ENCODE peak calls at places on chromosomes 2 and 18, in eight cellular contexts. Z is pancreas, Y is fibroblast of lung, A is epithelial cell of proximal tubule, V is fibroblast of pulmonary artery, B is AG04449, M is H1, L is brain microvascular endothelial cell. R is an unnamed sample.

GRCh38 chr18:69569133-69569532 is 168.4 kb downstream of the DOK6 start:
- DNase-seq in Z (no peak), Y (no peak), A (no peak), V (no peak), B (no peak), M (no peak), L (no peak), R (no peak)

GRCh38 chr18:45916302-45916701 is 50.8 kb downstream of the EPG5 start:
- DNase-seq in Z (no peak), Y (no peak), A (no peak), V (no peak), B (no peak), M (no peak), L (no peak), R (no peak)

GRCh38 chr2:160156665-160157064 is 43.4 kb downstream of the ITGB6 start:
- DNase-seq in Z (no peak), Y (peak; percentile 74), A (peak; percentile 36), V (peak; percentile 83), B (no peak), M (no peak), L (peak; percentile 64), R (peak; percentile 79)

GRCh38 chr18:35267161-35267651 is 22.8 kb downstream of the ZSCAN30 start:
- DNase-seq in Z (peak; percentile 90), Y (peak; percentile 74), A (no peak), V (peak; percentile 69), B (no peak), M (no peak), L (peak; percentile 7), R (peak; percentile 77)

GRCh38 chr18:408367-408766 is 92.1 kb downstream of the COLEC12 start:
- DNase-seq in Z (no peak), Y (no peak), A (no peak), V (no peak), B (no peak), M (no peak), L (no peak), R (peak; percentile 61)

GRCh38 chr18:59822612-59823275 is 77.1 kb upstream of the PMAIP1 start:
- DNase-seq in Z (no peak), Y (no peak), A (no peak), V (no peak), B (no peak), M (no peak), L (no peak), R (no peak)

GRCh38 chr2:2730301-2730833 is 399.3 kb upstream of the MYT1L start:
- DNase-seq in Z (no peak), Y (no peak), A (no peak), V (no peak), B (no peak), M (no peak), L (no peak), R (no peak)

GRCh38 chr2:8750221-8750620 is 68.4 kb downstream of the ID2 start:
- DNase-seq in Z (no peak), Y (no peak), A (no peak), V (no peak), B (no peak), M (no peak), L (no peak), R (no peak)

GRCh38 chr2:19635951-19636505 is 265.8 kb downstream of the TTC32 start:
- DNase-seq in Z (no peak), Y (no peak), A (no peak), V (no peak), B (no peak), M (no peak), L (no peak), R (no peak)

GRCh38 chr2:240739797-240740196 is 48.1 kb downstream of the AQP12A start:
- DNase-seq in Z (no peak), Y (no peak), A (no peak), V (no peak), B (no peak), M (no peak), L (no peak), R (no peak)

DNA sequence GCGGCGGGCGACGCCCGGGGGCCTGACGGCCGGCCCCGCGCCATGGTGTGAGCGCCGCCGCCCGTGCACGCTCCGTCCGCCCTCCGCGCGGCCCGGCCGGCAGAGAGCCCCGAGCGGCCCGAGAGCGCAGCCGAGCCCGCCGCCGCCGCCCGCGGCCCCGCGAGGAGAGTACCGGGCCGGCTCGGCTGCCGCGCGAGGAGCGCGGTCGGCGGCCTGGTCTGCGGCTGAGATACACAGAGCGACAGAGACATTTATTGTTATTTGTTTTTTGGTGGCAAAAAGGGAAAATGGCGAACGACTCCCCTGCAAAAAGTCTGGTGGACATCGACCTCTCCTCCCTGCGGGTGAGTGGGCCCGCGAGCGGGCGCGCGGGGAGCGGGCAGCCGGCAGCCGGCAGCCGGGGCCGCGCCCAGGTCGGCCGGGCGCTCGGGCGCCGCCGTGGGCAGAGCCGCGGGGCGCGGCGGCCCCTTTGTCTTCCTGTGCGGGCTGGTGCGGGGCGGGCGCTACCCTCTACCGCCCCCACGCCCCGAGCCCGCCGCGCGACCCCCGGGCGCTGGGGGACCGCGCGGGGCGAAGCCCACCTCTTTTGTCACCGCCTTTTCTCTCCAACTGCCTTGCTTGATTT is 399 bp downstream of the MAP4K4 start:
- DNase-seq in Z (no peak), Y (no peak), A (no peak), V (no peak), B (no peak), M (peak; percentile 51), L (no peak), R (no peak)
- TF ChIP-seq CTCF in Z (no peak), Y (no peak), A (no peak), V (no peak), B (no peak), M (no peak), L (no peak), R (no peak)

GRCh38 chr2:189175869-189176431 is 3.6 kb downstream of the COL5A2 start:
- DNase-seq in Z (no peak), Y (peak; percentile 45), A (no peak), V (peak; percentile 29), B (no peak), M (no peak), L (no peak), R (no peak)

GRCh38 chr2:189178007-189178406 is 1.6 kb downstream of the COL5A2 start:
- DNase-seq in Z (no peak), Y (peak; percentile 68), A (no peak), V (peak; percentile 65), B (no peak), M (no peak), L (no peak), R (peak; percentile 69)

GRCh38 chr2:189177441-189177840 is 2.1 kb downstream of the COL5A2 start:
- DNase-seq in Z (no peak), Y (no peak), A (no peak), V (no peak), B (no peak), M (no peak), L (no peak), R (no peak)

GRCh38 chr2:189168876-189169499 is 10.6 kb downstream of the COL5A2 start:
- DNase-seq in Z (no peak), Y (no peak), A (no peak), V (no peak), B (no peak), M (no peak), L (no peak), R (peak; percentile 54)

GRCh38 chr2:189171956-189172609 is 7.5 kb downstream of the COL5A2 start:
- DNase-seq in Z (no peak), Y (peak; percentile 32), A (no peak), V (peak; percentile 35), B (no peak), M (no peak), L (no peak), R (peak; percentile 32)
- H3K4me3 ChIP-seq in Z (no peak overlapping the region), Y (no peak overlapping the region), A (no peak overlapping the region), V (no peak overlapping the region), B (no peak overlapping the region), M (no peak overlapping the region), L (no peak overlapping the region), R (no peak overlapping the region)

DNA sequence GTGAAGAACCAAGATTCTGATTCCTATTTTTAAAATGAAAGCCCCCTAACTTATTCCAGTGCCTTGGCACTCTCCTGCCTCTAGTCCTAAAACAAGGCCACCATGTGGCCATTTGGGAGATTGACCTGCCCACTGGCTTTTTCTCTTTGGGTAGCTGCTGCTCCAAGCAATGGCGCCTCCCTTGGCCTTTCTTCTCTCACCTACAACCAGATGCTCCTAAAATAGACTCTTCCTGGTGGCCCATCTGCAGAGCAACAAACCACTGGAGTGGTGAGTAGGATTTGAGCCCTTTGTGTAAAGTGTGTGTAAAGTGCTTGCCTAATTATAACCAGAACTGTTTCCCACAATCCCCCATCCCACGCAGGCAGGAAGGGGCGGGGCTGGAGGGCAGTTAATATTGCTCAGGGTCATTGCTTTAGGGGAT is 114.2 kb downstream of the FHOD3 start:
- DNase-seq in Z (no peak), Y (peak; percentile 3), A (no peak), V (peak; percentile 64), B (no peak), M (peak; percentile 70), L (peak; percentile 36), R (peak; percentile 37)
- TF ChIP-seq CTCF in Z (no peak), Y (peak; percentile 36), A (peak; percentile 74), V (peak; percentile 60), B (peak; percentile 29), M (peak; percentile 67), L (peak; percentile 77), R (peak; percentile 63)

GRCh38 chr2:220795705-220796104 is 776.4 kb downstream of the EPHA4 start:
- DNase-seq in Z (no peak), Y (no peak), A (no peak), V (no peak), B (no peak), M (no peak), L (no peak), R (no peak)

GRCh38 chr2:220787251-220787650 is 784.9 kb downstream of the EPHA4 start:
- DNase-seq in Z (no peak), Y (no peak), A (no peak), V (peak; percentile 6), B (peak; percentile 29), M (no peak), L (no peak), R (no peak)

GRCh38 chr2:220786216-220786615 is 785.9 kb downstream of the EPHA4 start:
- DNase-seq in Z (no peak), Y (no peak), A (no peak), V (no peak), B (no peak), M (no peak), L (no peak), R (no peak)

GRCh38 chr2:220785181-220785580 is 786.9 kb downstream of the EPHA4 start:
- DNase-seq in Z (no peak), Y (no peak), A (no peak), V (no peak), B (no peak), M (no peak), L (no peak), R (no peak)

DNA sequence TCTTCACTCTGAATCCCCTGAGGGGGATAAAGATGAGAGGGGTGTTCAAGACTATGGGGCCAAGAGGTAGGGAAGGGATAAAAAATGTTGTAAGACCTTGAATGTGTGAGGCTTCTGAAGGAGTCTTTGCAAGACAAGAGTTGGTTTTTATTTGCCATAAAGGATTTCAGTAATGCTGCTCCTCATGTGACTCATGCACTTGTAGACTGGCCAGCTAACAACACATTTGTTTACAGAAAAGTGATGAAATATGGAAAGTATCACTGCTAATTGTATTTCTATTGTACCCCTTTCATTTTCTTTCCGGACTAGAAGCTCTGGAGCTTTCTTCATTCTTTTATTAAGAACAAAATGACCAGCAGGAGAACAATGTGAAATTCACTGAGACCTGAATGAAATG is 782.1 kb downstream of the EPHA4 start:
- DNase-seq in Z (no peak), Y (peak; percentile 84), A (no peak), V (peak; percentile 37), B (peak; percentile 59), M (no peak), L (no peak), R (peak; percentile 29)
- H3K4me3 ChIP-seq in Z (no peak overlapping the region), Y (no peak overlapping the region), A (no peak overlapping the region), V (no peak overlapping the region), B (no peak overlapping the region), M (no peak overlapping the region), L (no peak overlapping the region), R (no peak overlapping the region)

R was measured in cardiac fibroblast.